ENCODE peak calls at places on chromosomes 4 and X, in eight cellular contexts. J, R, K, A, W, E, L and M are unnamed samples. For H3K27me3, the result is how much of the 10 kb centered on the place peaks cover.

GRCh38 chr4:2125023-2125422 is 65.9 kb downstream of the NAT8L start:
- DNase-seq in J (no peak), R (no peak), K (no peak), A (no peak), W (no peak), E (no peak), L (no peak), M (no peak)

GRCh38 chr4:77040265-77040664 is 35.5 kb downstream of the CCNI start:
- DNase-seq in J (no peak), R (no peak), K (peak), A (no peak), W (peak), E (peak), L (no peak), M (peak)

GRCh38 chr4:146004730-146005129 is 66.1 kb upstream of the ZNF827 start:
- DNase-seq in J (no peak), R (no peak), K (no peak), A (no peak), W (no peak), E (no peak), L (no peak), M (no peak)

GRCh38 chrX:150459168-150459567 is 96.1 kb downstream of the MAMLD1 start:
- DNase-seq in J (no peak), R (no peak), K (no peak), A (no peak), W (no peak), E (no peak), L (no peak), M (no peak)

GRCh38 chr4:98706200-98706813 is 47.9 kb upstream of the TSPAN5 start:
- DNase-seq in J (no peak), R (no peak), K (no peak), A (no peak), W (no peak), E (no peak), L (no peak), M (no peak)

GRCh38 chr4:21469438-21470032 is 479.0 kb downstream of the KCNIP4 start:
- DNase-seq in J (no peak), R (no peak), K (peak), A (no peak), W (peak), E (peak), L (no peak), M (no peak)

GRCh38 chrX:124145749-124146148 is 184.2 kb downstream of the STAG2 start:
- DNase-seq in J (no peak), R (no peak), K (no peak), A (no peak), W (no peak), E (no peak), L (no peak), M (no peak)

GRCh38 chr4:26937567-26937966 is 76.9 kb downstream of the STIM2 start:
- DNase-seq in J (no peak), R (no peak), K (no peak), A (no peak), W (no peak), E (no peak), L (no peak), M (no peak)

GRCh38 chrX:72479324-72480274 is 93.0 kb downstream of the HDAC8 start:
- DNase-seq in J (no peak), R (no peak), K (no peak), A (no peak), W (no peak), E (no peak), L (no peak), M (no peak)

GRCh38 chrX:150649096-150649870 is 43.9 kb upstream of the MTMR1 start:
- DNase-seq in J (no peak), R (no peak), K (peak), A (no peak), W (peak), E (peak), L (peak), M (no peak)

DNA sequence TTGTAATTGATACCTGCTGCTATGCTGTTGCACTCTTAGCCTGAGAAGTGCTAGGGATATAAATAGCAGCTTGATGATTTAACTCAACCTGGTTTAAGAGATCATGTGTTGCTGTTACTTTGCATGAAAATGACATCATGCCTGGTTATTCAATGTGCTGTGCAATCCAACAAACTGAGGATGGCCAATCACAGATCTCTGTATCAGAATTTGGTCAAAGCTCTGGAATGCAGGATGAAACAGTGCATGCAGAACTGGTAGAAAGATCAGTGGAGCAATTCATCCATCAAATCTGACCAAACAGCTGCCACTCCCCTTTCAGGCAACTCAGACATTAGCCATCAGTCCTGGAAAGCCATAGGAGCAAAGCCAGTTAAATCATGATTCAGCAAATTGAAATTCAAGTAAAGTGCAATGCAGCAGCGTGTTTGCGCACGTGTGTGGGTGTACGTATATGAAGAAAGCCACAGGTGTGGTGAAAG is 160.3 kb upstream of the RASGEF1B start:
- DNase-seq in J (no peak), R (no peak), K (peak), A (no peak), W (peak), E (peak), L (peak), M (peak)
- H3K4me3 ChIP-seq in J (no peak), R (no peak), K (no peak), A (no peak), W (no peak), E (no peak), L (no peak), M (no peak)

DNA sequence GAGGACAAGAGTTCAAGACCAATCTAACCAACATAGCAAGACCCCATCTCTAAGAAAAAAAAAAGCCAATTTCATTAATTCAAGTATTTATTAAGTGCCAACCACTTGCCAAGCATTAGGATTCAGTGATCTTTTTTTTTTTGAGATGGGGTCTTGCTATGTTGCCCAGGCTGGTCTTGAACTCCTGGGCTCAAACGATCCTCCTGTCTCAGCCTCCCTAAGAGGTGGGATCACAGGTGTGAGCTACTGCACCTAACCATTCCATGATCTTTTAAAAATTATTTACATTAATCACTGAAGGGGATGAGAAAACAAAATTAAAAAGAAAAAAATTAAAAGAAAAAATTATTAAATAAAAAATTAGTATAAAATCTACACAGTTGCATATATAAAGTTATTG is 24.4 kb downstream of the HELQ start:
- DNase-seq in J (no peak), R (no peak), K (no peak), A (no peak), W (no peak), E (no peak), L (no peak), M (no peak)
- TF ChIP-seq CTCF in J (no peak), R (no peak), K (no peak), A (no peak), W (no peak), E (no peak), L (no peak), M (no peak)

GRCh38 chr4:3821580-3822229 is 55.5 kb downstream of the ADRA2C start:
- DNase-seq in J (no peak), R (no peak), K (no peak), A (no peak), W (no peak), E (no peak), L (no peak), M (no peak)

GRCh38 chr4:3820806-3821579 is 54.8 kb downstream of the ADRA2C start:
- DNase-seq in J (no peak), R (no peak), K (no peak), A (no peak), W (no peak), E (no peak), L (no peak), M (no peak)

GRCh38 chr4:3817561-3817960 is 51.4 kb downstream of the ADRA2C start:
- DNase-seq in J (no peak), R (no peak), K (no peak), A (no peak), W (no peak), E (no peak), L (peak), M (no peak)

GRCh38 chr4:3820016-3820805 is 54.0 kb downstream of the ADRA2C start:
- DNase-seq in J (no peak), R (no peak), K (no peak), A (no peak), W (no peak), E (no peak), L (peak), M (no peak)

DNA sequence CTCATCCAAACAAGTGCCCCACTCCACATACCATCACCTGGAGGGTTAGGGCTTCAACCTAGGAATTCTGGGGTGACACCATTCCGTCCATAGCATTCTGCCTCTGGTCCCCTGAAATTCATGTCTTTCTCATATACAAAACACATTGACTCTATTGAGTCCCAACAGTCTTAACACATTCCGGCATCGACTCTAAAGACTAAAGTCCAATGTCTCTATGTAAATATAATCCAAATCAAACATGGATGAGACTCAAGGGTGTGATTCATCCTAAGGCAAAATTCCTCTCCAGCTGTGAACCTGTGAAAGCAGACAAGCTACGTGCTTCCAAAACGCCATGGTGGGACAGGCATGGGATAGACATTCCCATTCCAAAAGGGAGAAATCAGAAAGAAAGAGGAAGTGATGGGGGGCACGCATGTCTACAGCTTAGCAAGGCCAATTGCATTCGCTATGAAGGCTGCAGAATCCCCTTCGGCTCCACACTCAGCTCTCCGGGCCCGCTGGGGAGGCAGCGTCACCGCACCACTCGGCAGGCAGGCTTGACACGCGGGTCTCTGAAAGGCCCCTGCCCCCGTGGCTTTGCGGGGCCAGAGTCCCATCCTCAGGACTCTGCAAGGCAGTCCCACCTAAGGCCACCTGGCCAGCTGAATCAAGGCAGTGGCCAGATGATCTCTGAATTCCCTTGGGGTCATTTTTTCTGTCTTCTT is 53.2 kb downstream of the ADRA2C start:
- DNase-seq in J (no peak), R (no peak), K (no peak), A (no peak), W (no peak), E (no peak), L (peak), M (no peak)
- H3K27me3 ChIP-seq in J (under half), R (under half), K (under half), A (under half), W (under half), E (under half), L (under half), M (under half)

GRCh38 chr4:170497729-170498128 is 408.0 kb upstream of the AADAT start:
- DNase-seq in J (no peak), R (no peak), K (no peak), A (no peak), W (no peak), E (no peak), L (no peak), M (no peak)
- H3K4me3 ChIP-seq in J (no peak), R (no peak), K (no peak), A (no peak), W (no peak), E (no peak), L (no peak), M (no peak)

GRCh38 chr4:73944061-73944875 is 37.6 kb downstream of the PF4 start:
- DNase-seq in J (peak), R (peak), K (no peak), A (no peak), W (peak), E (no peak), L (peak), M (no peak)
- TF ChIP-seq CTCF in J (no peak), R (no peak), K (no peak), A (no peak), W (peak), E (no peak), L (no peak), M (no peak)

DNA sequence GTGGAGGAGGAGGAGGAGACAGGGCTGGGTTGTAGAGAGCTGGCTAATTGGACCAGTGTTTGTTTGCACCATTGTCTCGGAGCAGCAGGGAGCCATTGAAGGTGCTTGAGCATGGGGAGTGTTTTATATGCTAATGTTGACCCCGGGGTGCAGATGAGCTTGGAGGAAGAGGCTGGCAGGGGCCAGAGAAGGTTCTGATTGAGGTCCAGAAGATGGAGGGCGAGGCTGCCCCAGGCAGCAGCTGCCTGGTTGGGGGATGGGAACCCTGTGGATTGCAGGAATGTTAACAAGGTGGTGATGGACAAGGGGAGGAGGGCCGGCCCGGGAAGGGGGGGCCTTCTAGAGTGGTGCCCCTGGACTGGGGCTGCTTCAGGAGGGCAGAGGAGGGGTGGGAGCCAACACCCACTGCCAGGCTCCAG is 18.0 kb downstream of the DOK7 start:
- DNase-seq in J (no peak), R (no peak), K (no peak), A (no peak), W (no peak), E (no peak), L (no peak), M (no peak)
- H3K27me3 ChIP-seq in J (under half), R (under half), K (under half), A (under half), W (under half), E (under half), L (under half), M (under half)

GRCh38 chrX:131791608-131792355 is 231.3 kb upstream of the STK26 start:
- DNase-seq in J (no peak), R (no peak), K (no peak), A (no peak), W (no peak), E (no peak), L (no peak), M (no peak)
- H3K4me3 ChIP-seq in J (no peak), R (peak), K (peak), A (peak), W (no peak), E (no peak), L (no peak), M (no peak)

DNA sequence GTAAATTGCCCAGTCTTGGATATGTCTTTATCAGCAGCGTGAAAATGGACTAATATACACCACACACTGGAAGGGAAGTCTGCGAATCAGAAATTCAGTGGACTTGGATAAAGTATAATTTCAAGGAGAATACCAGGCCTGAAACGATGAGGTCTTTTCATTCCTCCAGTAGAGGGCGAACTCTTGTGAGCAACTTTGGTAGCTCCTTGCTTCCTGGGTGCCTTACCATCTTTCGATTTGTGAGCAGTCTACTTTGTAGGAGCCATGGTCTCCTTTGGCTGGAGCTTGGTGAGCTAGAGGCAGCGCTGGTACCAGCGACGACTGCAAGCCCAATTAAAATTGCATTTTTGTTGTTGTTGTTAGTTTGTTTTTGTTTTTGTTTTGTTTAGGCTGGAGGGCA is 791.9 kb downstream of the FAT4 start:
- DNase-seq in J (no peak), R (no peak), K (no peak), A (no peak), W (no peak), E (no peak), L (no peak), M (no peak)
- TF ChIP-seq CTCF in J (no peak), R (no peak), K (peak), A (peak), W (no peak), E (peak), L (no peak), M (peak)

DNA sequence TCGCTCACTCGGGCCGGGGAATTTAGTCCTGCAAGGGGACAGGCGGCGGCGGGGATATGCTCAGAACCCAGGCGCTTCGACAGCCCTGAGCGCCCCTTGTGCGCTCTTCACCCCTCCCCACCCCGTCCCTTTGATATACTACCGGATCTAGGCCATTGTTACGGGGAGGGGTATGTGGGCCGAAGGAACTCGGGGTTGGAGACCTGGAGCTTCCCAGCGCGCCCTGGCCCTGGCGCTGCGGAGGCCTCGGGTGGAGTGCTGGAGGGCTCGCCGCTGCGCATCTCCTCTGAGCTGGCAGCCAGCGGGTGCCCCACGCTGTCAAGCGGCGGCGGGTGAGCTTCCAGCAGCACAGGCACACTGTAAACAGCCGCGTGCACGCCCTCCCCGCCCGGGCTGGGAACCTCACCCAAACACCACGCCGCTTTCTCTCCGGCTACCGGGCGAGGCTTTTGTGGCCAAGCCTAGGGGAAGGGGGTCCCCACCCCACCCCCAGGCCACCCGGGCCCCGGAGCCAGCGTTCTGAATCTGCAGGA is 54.5 kb upstream of the BCOR start:
- DNase-seq in J (peak), R (no peak), K (no peak), A (no peak), W (no peak), E (no peak), L (peak), M (no peak)
- H3K27me3 ChIP-seq in J (under half), R (under half), K (under half), A (under half), W (under half), E (under half), L (under half), M (half or more)

DNA sequence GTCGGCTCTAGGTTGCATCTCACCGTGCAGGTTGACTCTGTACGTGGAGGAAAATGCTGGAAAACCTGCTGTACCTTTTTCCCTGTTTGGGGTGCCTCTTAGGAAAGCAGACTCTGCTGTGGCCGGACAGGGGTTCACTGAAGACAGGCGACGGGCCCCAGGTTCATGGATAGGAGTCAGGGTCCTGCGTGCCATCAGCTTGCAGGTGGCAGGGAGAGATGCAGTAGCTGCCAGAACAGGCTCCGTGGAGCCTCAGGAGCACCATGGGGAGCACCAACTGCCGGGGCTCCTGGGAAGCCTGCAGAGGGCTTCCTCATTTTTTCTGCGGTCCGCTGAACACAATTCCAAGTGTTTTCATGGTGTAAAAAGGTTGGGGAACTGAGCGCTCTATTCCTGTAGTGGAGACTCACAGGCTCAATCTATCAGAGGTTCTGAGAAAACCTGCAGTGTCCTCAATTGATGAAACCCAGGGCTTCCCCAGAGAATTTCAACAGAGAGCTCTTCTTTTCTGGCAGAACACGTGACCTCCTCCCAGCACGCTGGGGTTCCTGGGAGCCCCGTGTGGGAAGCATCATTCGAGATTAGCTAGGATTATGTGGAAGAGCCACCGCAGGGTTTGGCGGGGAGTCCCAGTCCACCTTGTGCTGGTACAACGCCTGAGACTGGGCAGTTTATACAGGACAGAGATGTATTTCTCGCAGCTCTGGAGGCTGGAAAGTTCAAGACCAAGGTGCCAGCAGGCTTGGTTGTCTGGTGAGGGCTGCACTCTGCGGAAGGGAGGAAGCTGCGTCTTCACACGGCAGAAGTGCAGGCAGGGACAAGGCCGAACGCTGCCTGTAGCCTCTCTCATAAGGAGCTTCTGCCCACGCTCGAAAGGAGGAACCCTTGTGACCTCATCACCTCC is 1.6 kb downstream of the HTRA3 start:
- DNase-seq in J (peak), R (no peak), K (no peak), A (no peak), W (no peak), E (no peak), L (no peak), M (no peak)
- H3K4me3 ChIP-seq in J (peak), R (no peak), K (no peak), A (no peak), W (no peak), E (no peak), L (peak), M (no peak)